ENCODE peak calls at places on chromosomes 6 and 20, in nine cellular contexts. T is Peyer's patch, L is NB4, B is testis, N is uterus, G is tibial nerve, H is HepG2, E is stomach, O is breast epithelium. S is an unnamed sample.

GRCh38 chr6:142387997-142388815 is 86.4 kb downstream of the ADGRG6 start:
- DNase-seq in T (no peak), L (peak), B (no peak), N (no peak), G (no peak), H (peak), E (no peak), O (no peak), S (no peak)

GRCh38 chr20:51318058-51318960 is 224.2 kb downstream of the NFATC2 start:
- DNase-seq in T (no peak), L (peak), B (peak), N (no peak), G (no peak), H (peak), E (peak), O (no peak), S (no peak)

GRCh38 chr20:25499031-25499430 is 86.3 kb downstream of the NINL start:
- DNase-seq in T (no peak), L (no peak), B (no peak), N (no peak), G (no peak), H (no peak), E (no peak), O (no peak), S (peak)

GRCh38 chr6:100657678-100658330 is 193.1 kb upstream of the SIM1 start:
- DNase-seq in T (no peak), L (peak), B (no peak), N (no peak), G (no peak), H (no peak), E (no peak), O (no peak), S (no peak)

GRCh38 chr6:12137480-12137879 is 125.4 kb downstream of the HIVEP1 start:
- DNase-seq in T (no peak), L (peak), B (peak), N (peak), G (peak), H (no peak), E (peak), O (no peak), S (peak)

GRCh38 chr20:35093245-35093884 is 758 bp upstream of the TRPC4AP start:
- DNase-seq in T (no peak), L (peak), B (no peak), N (no peak), G (no peak), H (no peak), E (no peak), O (no peak), S (no peak)

GRCh38 chr6:143579703-143580102 is 68.2 kb upstream of the FUCA2 start:
- DNase-seq in T (no peak), L (no peak), B (no peak), N (peak), G (no peak), H (no peak), E (no peak), O (no peak), S (no peak)

GRCh38 chr20:58218665-58219341 is 9.7 kb downstream of the ANKRD60 start:
- DNase-seq in T (no peak), L (no peak), B (no peak), N (no peak), G (no peak), H (no peak), E (no peak), O (no peak), S (no peak)

GRCh38 chr6:150717419-150717818 is 117.7 kb downstream of the PLEKHG1 start:
- DNase-seq in T (no peak), L (no peak), B (no peak), N (no peak), G (no peak), H (peak), E (peak), O (no peak), S (no peak)

GRCh38 chr6:39088331-39088730 is 26.7 kb downstream of the SAYSD1 start:
- DNase-seq in T (no peak), L (peak), B (peak), N (no peak), G (no peak), H (peak), E (no peak), O (no peak), S (no peak)
- TF ChIP-seq CTCF in T (no peak), L (no peak), B (no peak), N (peak), G (peak), H (peak), E (peak), O (no peak), S (no peak)

GRCh38 chr6:134250776-134251175 is 67.1 kb downstream of the SGK1 start:
- DNase-seq in T (no peak), L (no peak), B (no peak), N (no peak), G (no peak), H (no peak), E (no peak), O (no peak), S (no peak)

GRCh38 chr6:134247271-134247833 is 70.6 kb downstream of the SGK1 start:
- DNase-seq in T (peak), L (no peak), B (no peak), N (no peak), G (no peak), H (no peak), E (no peak), O (no peak), S (no peak)

GRCh38 chr6:134249759-134250602 is 67.9 kb downstream of the SGK1 start:
- DNase-seq in T (no peak), L (peak), B (no peak), N (no peak), G (no peak), H (peak), E (no peak), O (no peak), S (no peak)

GRCh38 chr6:134247854-134248580 is 69.9 kb downstream of the SGK1 start:
- DNase-seq in T (no peak), L (no peak), B (no peak), N (no peak), G (no peak), H (no peak), E (no peak), O (no peak), S (no peak)

GRCh38 chr6:134249412-134249758 is 68.5 kb downstream of the SGK1 start:
- DNase-seq in T (no peak), L (no peak), B (no peak), N (no peak), G (no peak), H (no peak), E (no peak), O (no peak), S (no peak)
- H3K4me3 ChIP-seq in T (no peak), L (no peak), B (no peak), N (no peak), G (no peak), H (no peak), E (no peak), O (no peak), S (no peak)

GRCh38 chr6:109485536-109485935 is 2.5 kb upstream of the ZBTB24 start:
- DNase-seq in T (no peak), L (no peak), B (no peak), N (no peak), G (no peak), H (no peak), E (no peak), O (no peak), S (no peak)

GRCh38 chr6:109483744-109484075 is 691 bp upstream of the ZBTB24 start:
- DNase-seq in T (no peak), L (no peak), B (no peak), N (no peak), G (no peak), H (no peak), E (no peak), O (no peak), S (no peak)

GRCh38 chr6:109480993-109481480 is 2.0 kb downstream of the ZBTB24 start:
- DNase-seq in T (no peak), L (no peak), B (no peak), N (no peak), G (no peak), H (no peak), E (no peak), O (no peak), S (no peak)

GRCh38 chr6:109484161-109484560 is 1.1 kb upstream of the ZBTB24 start:
- DNase-seq in T (no peak), L (no peak), B (no peak), N (no peak), G (no peak), H (no peak), E (no peak), O (no peak), S (no peak)

DNA sequence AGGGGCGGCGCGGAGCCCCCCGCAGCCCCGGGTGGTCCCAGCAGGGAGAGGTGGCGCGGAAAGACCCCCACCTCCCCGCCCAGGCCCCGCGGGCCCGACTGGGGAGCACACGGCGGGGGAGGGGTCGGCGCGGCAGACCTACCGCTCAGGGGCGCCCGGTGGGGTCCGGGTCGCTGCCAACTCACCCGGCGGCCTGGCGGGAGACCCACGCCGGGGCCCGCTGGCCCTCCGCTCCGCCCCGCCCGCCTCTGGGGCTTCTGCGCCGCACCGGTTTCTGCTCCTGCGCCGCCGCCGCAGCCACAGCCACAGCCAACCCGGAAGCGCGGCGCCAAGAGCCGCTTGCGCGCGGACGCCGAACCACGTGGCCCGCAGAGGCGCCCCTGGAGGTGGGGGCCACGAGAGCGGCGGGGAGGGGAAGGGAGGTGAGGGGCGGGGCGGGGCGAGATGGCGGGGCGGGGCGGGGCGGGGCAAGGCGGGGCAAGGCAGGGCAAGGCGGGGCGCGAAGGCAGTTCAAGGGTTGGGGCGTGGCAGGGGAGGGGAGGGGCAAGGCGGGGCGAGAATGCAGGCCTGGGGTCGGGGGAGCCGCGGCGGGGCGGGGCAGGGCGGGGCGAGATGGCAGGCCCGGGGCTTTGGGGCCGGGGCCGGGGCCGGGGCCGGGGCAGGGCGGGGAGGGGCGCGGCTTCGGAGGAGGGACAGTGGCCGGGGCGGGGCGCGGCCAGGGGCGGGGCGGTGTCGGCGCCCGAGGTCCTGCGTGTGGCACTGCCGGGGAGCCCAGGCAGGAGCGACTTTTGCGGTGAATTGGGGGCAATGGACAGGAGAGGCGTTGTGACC is at the start of gene ZBTB24:
- DNase-seq in T (peak), L (peak), B (peak), N (peak), G (peak), H (peak), E (peak), O (peak), S (peak)
- TF ChIP-seq POLR2A in T (peak), L (peak), B (no peak), N (peak), G (peak), H (peak), E (no peak), O (no peak), S (peak)

GRCh38 chr6:99334526-99335127 is 14.8 kb downstream of the FAXC start:
- DNase-seq in T (no peak), L (peak), B (peak), N (no peak), G (no peak), H (peak), E (no peak), O (no peak), S (peak)
- TF ChIP-seq CTCF in T (no peak), L (peak), B (no peak), N (peak), G (no peak), H (peak), E (peak), O (peak), S (peak)

GRCh38 chr6:14985366-14985765 is 260.5 kb upstream of the JARID2 start:
- DNase-seq in T (no peak), L (no peak), B (no peak), N (no peak), G (no peak), H (no peak), E (no peak), O (no peak), S (no peak)
- H3K4me3 ChIP-seq in T (no peak), L (no peak), B (no peak), N (no peak), G (no peak), H (no peak), E (no peak), O (no peak), S (no peak)